ENCODE peak calls at places on chromosome 22, in six cellular contexts. F is NCI-H1048; C is neural progenitor cell; T is CD4-positive, CD25-positive, alpha-beta regulatory T cell; O is T follicular helper cell; N is iris pigment epithelial cell. Q is an unnamed sample.

GRCh38 chr22:47129902-47130301 is 367.5 kb downstream of the TBC1D22A start:
- DNase-seq in T (no peak), O (no peak), N (no peak), C (no peak), F (no peak), Q (no peak)

GRCh38 chr22:31944700-31945477 is 554 bp downstream of the YWHAH start:
- DNase-seq in F (no peak), T (peak; percentile 55), N (no peak), C (no peak), O (peak; percentile 12), Q (no peak)

GRCh38 chr22:26712158-26712557 is 54.8 kb downstream of the MIAT start:
- DNase-seq in C (no peak), N (no peak), T (no peak), O (no peak), F (no peak), Q (no peak)

GRCh38 chr22:23772315-23773246 is at the start of gene MMP11:
- DNase-seq in C (peak; percentile 88), F (no peak), T (peak; percentile 47), N (no peak), O (peak; percentile 42), Q (peak; percentile 27)

GRCh38 chr22:30777589-30777988 is 82.9 kb downstream of the OSBP2 start:
- DNase-seq in T (no peak), O (no peak), F (no peak), N (no peak), C (no peak), Q (no peak)

GRCh38 chr22:39384750-39385480 is 14.7 kb upstream of the TAB1 start:
- DNase-seq in O (no peak), F (no peak), N (peak; percentile 36), C (peak; percentile 71), T (no peak), Q (no peak)

GRCh38 chr22:22348127-22348814 is 103.7 kb downstream of the VPREB1 start:
- DNase-seq in C (peak; percentile 75), O (no peak), T (no peak), F (no peak), N (no peak), Q (no peak)

GRCh38 chr22:37354271-37355069 is 72.2 kb downstream of the CYTH4 start:
- DNase-seq in F (no peak), O (no peak), C (no peak), T (no peak), N (no peak), Q (no peak)

GRCh38 chr22:37726240-37726887 is 29.5 kb downstream of the TRIOBP start:
- DNase-seq in T (no peak), O (no peak), C (no peak), N (peak; percentile 54), F (no peak), Q (peak; percentile 63)

GRCh38 chr22:35596821-35597220 is 20.3 kb downstream of the MB start:
- DNase-seq in N (no peak), O (no peak), T (no peak), C (no peak), F (no peak), Q (no peak)

GRCh38 chr22:30559889-30560288 is 13.3 kb upstream of the SEC14L6 start:
- DNase-seq in O (no peak), T (no peak), C (no peak), N (no peak), F (no peak), Q (no peak)

GRCh38 chr22:22619765-22620414 is 24.5 kb upstream of the GGTLC2 start:
- DNase-seq in F (no peak), N (no peak), O (no peak), C (no peak), T (no peak), Q (no peak)

GRCh38 chr22:50001388-50002231 is 11.0 kb downstream of the IL17REL start:
- DNase-seq in C (peak; percentile 64), N (no peak), F (no peak), O (no peak), T (no peak), Q (no peak)

GRCh38 chr22:41544671-41545476 is 604 bp upstream of the POLR3H start:
- DNase-seq in F (no peak), O (no peak), N (no peak), C (peak; percentile 42), T (no peak), Q (no peak)

GRCh38 chr22:37175414-37176144 is 12.5 kb downstream of the C1QTNF6 start:
- DNase-seq in C (no peak), O (no peak), N (no peak), T (no peak), F (no peak), Q (no peak)